ENCODE peak calls at places on chromosomes 11 and 22, in seven cellular contexts. S, Q, U, M, W, O and I are unnamed samples.
A peak's percentile ranks its signal among the peaks of the same experiment; 100 is the strongest.

GRCh38 chr11:14270690-14271542 is 88.1 kb downstream of the RRAS2 start:
- DNase-seq in S (peak; percentile 33), Q (no peak), U (no peak), M (no peak), W (no peak), O (peak; percentile 19), I (no peak)

GRCh38 chr11:14894657-14895598 is 2.9 kb upstream of the CYP2R1 start:
- DNase-seq in S (no peak), Q (no peak), U (no peak), M (no peak), W (no peak), O (peak; percentile 45), I (no peak)

GRCh38 chr11:103944251-103944944 is 92.0 kb upstream of the DDI1 start:
- DNase-seq in S (no peak), Q (no peak), U (no peak), M (no peak), W (no peak), O (no peak), I (no peak)

GRCh38 chr11:19673924-19674390 is 38.7 kb upstream of the NAV2 start:
- DNase-seq in S (no peak), Q (no peak), U (no peak), M (no peak), W (no peak), O (no peak), I (no peak)

GRCh38 chr11:85941380-85941973 is 86.3 kb downstream of the CCDC83 start:
- DNase-seq in S (no peak), Q (peak; percentile 63), U (peak; percentile 56), M (peak; percentile 29), W (no peak), O (peak; percentile 57), I (peak; percentile 77)

GRCh38 chr11:134957540-134958335 is 545.7 kb upstream of the B3GAT1 start:
- DNase-seq in S (no peak), Q (no peak), U (no peak), M (no peak), W (no peak), O (no peak), I (no peak)

GRCh38 chr11:8671242-8671641 is 11.2 kb downstream of the TRIM66 start:
- DNase-seq in S (no peak), Q (peak; percentile 32), U (no peak), M (peak; percentile 77), W (no peak), O (no peak), I (no peak)

GRCh38 chr22:27474711-27475547 is 326.6 kb downstream of the MN1 start:
- DNase-seq in S (no peak), Q (no peak), U (no peak), M (peak; percentile 85), W (peak; percentile 66), O (no peak), I (peak; percentile 93)

GRCh38 chr22:25655536-25655935 is 86.5 kb upstream of the MYO18B start:
- DNase-seq in S (no peak), Q (no peak), U (no peak), M (no peak), W (no peak), O (no peak), I (no peak)

GRCh38 chr11:65110354-65110861 is 1.3 kb upstream of the TM7SF2 start:
- DNase-seq in S (no peak), Q (peak; percentile 91), U (peak; percentile 68), M (peak; percentile 84), W (no peak), O (peak; percentile 84), I (peak; percentile 89)

GRCh38 chr11:5994791-5995190 is 8.0 kb upstream of the OR52L1 start:
- DNase-seq in S (no peak), Q (no peak), U (no peak), M (no peak), W (no peak), O (no peak), I (no peak)

GRCh38 chr11:1797391-1798125 is 33.8 kb upstream of the CTSD start:
- DNase-seq in S (no peak), Q (no peak), U (no peak), M (no peak), W (no peak), O (no peak), I (peak; percentile 41)

GRCh38 chr11:83293436-83293732 is 7.2 kb upstream of the CCDC90B start:
- DNase-seq in S (no peak), Q (no peak), U (no peak), M (no peak), W (no peak), O (no peak), I (no peak)

GRCh38 chr11:86464509-86465221 is 90.0 kb downstream of the CCDC81 start:
- DNase-seq in S (no peak), Q (no peak), U (no peak), M (no peak), W (no peak), O (no peak), I (no peak)

GRCh38 chr11:34358258-34358665 is 452 bp upstream of the ABTB2 start:
- DNase-seq in S (no peak), Q (no peak), U (peak; percentile 75), M (no peak), W (peak; percentile 65), O (peak; percentile 70), I (peak; percentile 95)

GRCh38 chr22:25702046-25702445 is 39.9 kb upstream of the MYO18B start:
- DNase-seq in S (no peak), Q (peak; percentile 61), U (peak; percentile 18), M (no peak), W (no peak), O (no peak), I (peak; percentile 11)

GRCh38 chr11:19539861-19540260 is 172.8 kb upstream of the NAV2 start:
- DNase-seq in S (no peak), Q (no peak), U (no peak), M (no peak), W (no peak), O (no peak), I (no peak)

GRCh38 chr22:50700387-50701075 is 27.9 kb downstream of the SHANK3 start:
- DNase-seq in S (no peak), Q (no peak), U (peak; percentile 98), M (no peak), W (no peak), O (no peak), I (no peak)

GRCh38 chr11:134841411-134841810 is 429.4 kb upstream of the B3GAT1 start:
- DNase-seq in S (no peak), Q (no peak), U (no peak), M (no peak), W (no peak), O (no peak), I (no peak)

GRCh38 chr11:67662142-67662805 is 11.7 kb upstream of the ACY3 start:
- DNase-seq in S (no peak), Q (no peak), U (no peak), M (no peak), W (no peak), O (peak; percentile 2), I (no peak)

GRCh38 chr11:550021-550745 is 10.4 kb downstream of the LMNTD2 start:
- DNase-seq in S (no peak), Q (no peak), U (no peak), M (no peak), W (no peak), O (no peak), I (no peak)

GRCh38 chr11:926341-926916 is 759 bp downstream of the AP2A2 start:
- DNase-seq in S (no peak), Q (peak; percentile 89), U (no peak), M (no peak), W (peak; percentile 10), O (peak; percentile 38), I (peak; percentile 84)

GRCh38 chr22:43796567-43796966 is 15.5 kb downstream of the EFCAB6 start:
- DNase-seq in S (no peak), Q (peak; percentile 11), U (no peak), M (no peak), W (peak; percentile 6), O (no peak), I (peak; percentile 14)

GRCh38 chr11:86693501-86693900 is 21.1 kb upstream of the ME3 start:
- DNase-seq in S (no peak), Q (no peak), U (no peak), M (no peak), W (no peak), O (no peak), I (no peak)

GRCh38 chr11:102171101-102171500 is 60.9 kb downstream of the YAP1 start:
- DNase-seq in S (no peak), Q (no peak), U (no peak), M (no peak), W (no peak), O (no peak), I (no peak)

GRCh38 chr11:125977333-125977732 is 31.5 kb downstream of the VSIG10L2 start:
- DNase-seq in S (no peak), Q (no peak), U (no peak), M (no peak), W (no peak), O (no peak), I (no peak)
- TF ChIP-seq JUND in S (no peak), Q (no peak), U (no peak), M (no peak), W (no peak), O (no peak), I (no peak)

GRCh38 chr22:46742576-46743221 is 4.6 kb upstream of the CERK start:
- DNase-seq in S (no peak), Q (no peak), U (no peak), M (no peak), W (no peak), O (no peak), I (peak; percentile 83)
- TF ChIP-seq JUND in S (no peak), Q (no peak), U (no peak), M (no peak), W (no peak), O (no peak), I (no peak)

GRCh38 chr11:10743354-10744035 is 7.6 kb upstream of the CTR9 start:
- DNase-seq in S (no peak), Q (no peak), U (no peak), M (no peak), W (no peak), O (no peak), I (peak; percentile 13)
- TF ChIP-seq JUND in S (no peak), Q (no peak), U (no peak), M (no peak), W (no peak), O (no peak), I (no peak)

DNA sequence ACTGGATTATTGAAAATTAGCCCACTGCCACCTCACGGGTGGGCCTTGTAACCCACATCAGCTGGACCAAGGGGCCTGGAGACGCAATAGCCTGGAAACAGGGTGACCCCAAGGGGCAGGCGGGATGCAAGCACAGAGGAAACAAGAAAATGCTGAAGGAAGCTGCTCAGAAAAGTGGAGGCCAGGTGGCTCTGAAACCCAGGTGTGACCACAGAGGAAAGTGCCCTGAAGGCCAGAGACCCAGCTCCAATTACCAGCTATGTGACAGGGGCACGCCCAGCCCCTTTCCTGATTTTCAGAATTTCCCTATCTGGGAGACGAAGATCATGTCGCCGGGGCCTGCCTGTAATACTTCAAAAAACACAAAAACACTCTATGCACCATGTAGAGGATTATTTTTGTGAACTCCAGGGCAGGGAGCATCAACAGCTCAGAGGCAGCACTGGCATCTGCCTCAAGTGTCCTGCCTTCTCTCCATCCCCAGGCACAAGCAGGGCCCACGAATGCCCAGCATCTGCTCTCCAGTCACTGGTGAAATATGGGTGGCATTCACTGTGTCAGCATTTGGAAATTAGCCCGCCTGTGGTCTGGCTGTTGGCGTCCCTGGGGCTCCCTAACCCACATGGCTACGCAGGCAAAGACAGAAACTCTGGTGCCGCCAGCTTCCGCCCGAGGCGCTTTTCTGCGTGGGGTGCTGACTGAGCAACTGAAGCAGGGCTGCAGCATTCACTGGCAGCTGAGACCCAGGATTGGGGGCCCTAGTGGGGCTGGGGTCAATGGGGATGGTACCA is 6.3 kb downstream of the KCNJ1 start:
- DNase-seq in S (no peak), Q (peak; percentile 25), U (no peak), M (no peak), W (no peak), O (no peak), I (no peak)
- TF ChIP-seq JUND in S (no peak), Q (no peak), U (no peak), M (no peak), W (no peak), O (no peak), I (no peak)